ENCODE peak calls at places on chromosomes 6 and 20, in six cellular contexts. I is hypothalamus, R is H54, M is NCI-H146, S is T follicular helper cell, P is dermis microvascular lymphatic vessel endothelial cell. C is an unnamed sample.
A peak's percentile ranks its signal among the peaks of the same experiment; 100 is the strongest.

GRCh38 chr6:14857501-14857900 is 388.4 kb upstream of the JARID2 start:
- DNase-seq in I (no peak), R (no peak), M (no peak), S (peak; percentile 56), P (no peak), C (no peak)

GRCh38 chr6:44068607-44069296 is 58.5 kb downstream of the MRPL14 start:
- DNase-seq in I (no peak), R (no peak), M (no peak), S (no peak), P (no peak), C (no peak)

GRCh38 chr6:139037490-139037889 is 8.9 kb downstream of the ABRACL start:
- DNase-seq in I (no peak), R (no peak), M (no peak), S (no peak), P (peak; percentile 86), C (no peak)

GRCh38 chr6:19805146-19805515 is 32.0 kb upstream of the ID4 start:
- DNase-seq in I (no peak), R (no peak), M (no peak), S (no peak), P (no peak), C (peak; percentile 39)

GRCh38 chr20:45940053-45940452 is 5.6 kb downstream of the PCIF1 start:
- DNase-seq in I (no peak), R (no peak), M (no peak), S (no peak), P (no peak), C (no peak)

GRCh38 chr20:37276494-37277252 is 12.8 kb upstream of the MANBAL start:
- DNase-seq in I (no peak), R (no peak), M (peak; percentile 15), S (no peak), P (peak; percentile 76), C (no peak)

GRCh38 chr6:155142902-155143609 is 120.8 kb upstream of the CLDN20 start:
- DNase-seq in I (no peak), R (no peak), M (no peak), S (no peak), P (peak; percentile 76), C (no peak)

GRCh38 chr6:169452117-169452868 is 198.6 kb upstream of the THBS2 start:
- DNase-seq in I (no peak), R (peak; percentile 33), M (peak; percentile 83), S (no peak), P (no peak), C (peak; percentile 5)

GRCh38 chr20:19691125-19691524 is 66.9 kb upstream of the RIN2 start:
- DNase-seq in I (no peak), R (no peak), M (no peak), S (no peak), P (no peak), C (no peak)

GRCh38 chr20:62924567-62925419 is 1.5 kb downstream of the DIDO1 start:
- DNase-seq in I (no peak), R (no peak), M (no peak), S (peak; percentile 23), P (peak; percentile 38), C (no peak)

GRCh38 chr6:157904999-157905398 is 76.7 kb upstream of the SYNJ2 start:
- DNase-seq in I (no peak), R (no peak), M (no peak), S (no peak), P (no peak), C (no peak)

GRCh38 chr20:58393299-58393698 is 4.3 kb downstream of the VAPB start:
- DNase-seq in I (no peak), R (no peak), M (no peak), S (no peak), P (no peak), C (no peak)

C was measured in SW 1271.